ENCODE peak calls at places on chromosome 20, in four cellular contexts. One of them, this sample, is unnamed. For H3K4me1, the result is how much of the 10 kb centered on the place peaks cover.

GRCh38 chr20:14193885-14194284 is 143.5 kb downstream of the FLRT3 start:
- DNase-seq in HepG2: no peak
- DNase-seq in K562: no peak
- DNase-seq in H1: no peak
- DNase-seq in this sample: peak

GRCh38 chr20:58611236-58612020 is 39.7 kb upstream of the STX16 start:
- DNase-seq in HepG2: no peak
- DNase-seq in K562: no peak
- DNase-seq in H1: no peak
- DNase-seq in this sample: no peak

GRCh38 chr20:10658051-10658823 is 15.6 kb downstream of the JAG1 start:
- DNase-seq in HepG2: no peak
- DNase-seq in K562: no peak
- DNase-seq in H1: no peak
- DNase-seq in this sample: no peak

GRCh38 chr20:37615507-37616425 is 78.1 kb upstream of the CTNNBL1 start:
- DNase-seq in HepG2: peak
- DNase-seq in K562: peak
- DNase-seq in H1: peak
- DNase-seq in this sample: peak

GRCh38 chr20:40563296-40563950 is 125.6 kb downstream of the MAFB start:
- DNase-seq in HepG2: no peak
- DNase-seq in K562: peak
- DNase-seq in H1: no peak
- DNase-seq in this sample: peak

GRCh38 chr20:31605031-31605901 is at the start of gene ID1:
- DNase-seq in HepG2: peak
- DNase-seq in K562: peak
- DNase-seq in H1: peak
- DNase-seq in this sample: peak

GRCh38 chr20:32304121-32304520 is 26.7 kb downstream of the KIF3B start:
- DNase-seq in HepG2: no peak
- DNase-seq in K562: no peak
- DNase-seq in H1: no peak
- DNase-seq in this sample: no peak

GRCh38 chr20:59193325-59193724 is 29.7 kb downstream of the ZNF831 start:
- DNase-seq in HepG2: no peak
- DNase-seq in K562: no peak
- DNase-seq in H1: no peak
- DNase-seq in this sample: no peak

GRCh38 chr20:58137236-58137635 is 91.2 kb downstream of the ANKRD60 start:
- DNase-seq in HepG2: no peak
- DNase-seq in K562: no peak
- DNase-seq in H1: no peak
- DNase-seq in this sample: no peak

GRCh38 chr20:38343107-38343797 is 3.0 kb upstream of the LBP start:
- DNase-seq in HepG2: peak
- DNase-seq in K562: peak
- DNase-seq in H1: no peak
- DNase-seq in this sample: no peak

GRCh38 chr20:57426156-57426769 is 35.1 kb downstream of the RBM38 start:
- DNase-seq in HepG2: no peak
- DNase-seq in K562: no peak
- DNase-seq in H1: no peak
- DNase-seq in this sample: no peak

GRCh38 chr20:48606117-48606840 is 221.5 kb downstream of the PREX1 start:
- DNase-seq in HepG2: no peak
- DNase-seq in K562: no peak
- DNase-seq in H1: no peak
- DNase-seq in this sample: no peak
- TF ChIP-seq RNF2 in HepG2: no peak
- TF ChIP-seq RNF2 in K562: no peak
- TF ChIP-seq RNF2 in H1: no peak
- TF ChIP-seq RNF2 in this sample: no peak

GRCh38 chr20:8255945-8256632 is 124.0 kb downstream of the PLCB1 start:
- DNase-seq in HepG2: peak
- DNase-seq in K562: no peak
- DNase-seq in H1: no peak
- DNase-seq in this sample: no peak
- TF ChIP-seq MAX in HepG2: peak
- TF ChIP-seq MAX in K562: no peak
- TF ChIP-seq MAX in H1: no peak
- TF ChIP-seq MAX in this sample: no peak

GRCh38 chr20:43066061-43066575 is 123.6 kb downstream of the PTPRT start:
- DNase-seq in HepG2: no peak
- DNase-seq in K562: no peak
- DNase-seq in H1: no peak
- DNase-seq in this sample: no peak
- H3K4me1 ChIP-seq in HepG2: under half
- H3K4me1 ChIP-seq in K562: under half
- H3K4me1 ChIP-seq in H1: under half
- H3K4me1 ChIP-seq in this sample: under half

GRCh38 chr20:4885877-4886276 is 115.4 kb downstream of the SLC23A2 start:
- DNase-seq in HepG2: no peak
- DNase-seq in K562: no peak
- DNase-seq in H1: no peak
- DNase-seq in this sample: no peak
- TF ChIP-seq RNF2 in HepG2: no peak
- TF ChIP-seq RNF2 in K562: no peak
- TF ChIP-seq RNF2 in H1: no peak
- TF ChIP-seq RNF2 in this sample: no peak

GRCh38 chr20:19416627-19417026 is 204.2 kb downstream of the SLC24A3 start:
- DNase-seq in HepG2: no peak
- DNase-seq in K562: no peak
- DNase-seq in H1: no peak
- DNase-seq in this sample: no peak

GRCh38 chr20:19423892-19424620 is 211.6 kb downstream of the SLC24A3 start:
- DNase-seq in HepG2: no peak
- DNase-seq in K562: no peak
- DNase-seq in H1: no peak
- DNase-seq in this sample: no peak

GRCh38 chr20:19423097-19423891 is 210.9 kb downstream of the SLC24A3 start:
- DNase-seq in HepG2: no peak
- DNase-seq in K562: no peak
- DNase-seq in H1: no peak
- DNase-seq in this sample: no peak

GRCh38 chr20:19415786-19416185 is 203.3 kb downstream of the SLC24A3 start:
- DNase-seq in HepG2: no peak
- DNase-seq in K562: no peak
- DNase-seq in H1: no peak
- DNase-seq in this sample: no peak

GRCh38 chr20:19419420-19419819 is 207.0 kb downstream of the SLC24A3 start:
- DNase-seq in HepG2: no peak
- DNase-seq in K562: no peak
- DNase-seq in H1: no peak
- DNase-seq in this sample: no peak
- TF ChIP-seq MAX in HepG2: no peak
- TF ChIP-seq MAX in K562: no peak
- TF ChIP-seq MAX in H1: no peak
- TF ChIP-seq MAX in this sample: no peak

DNA sequence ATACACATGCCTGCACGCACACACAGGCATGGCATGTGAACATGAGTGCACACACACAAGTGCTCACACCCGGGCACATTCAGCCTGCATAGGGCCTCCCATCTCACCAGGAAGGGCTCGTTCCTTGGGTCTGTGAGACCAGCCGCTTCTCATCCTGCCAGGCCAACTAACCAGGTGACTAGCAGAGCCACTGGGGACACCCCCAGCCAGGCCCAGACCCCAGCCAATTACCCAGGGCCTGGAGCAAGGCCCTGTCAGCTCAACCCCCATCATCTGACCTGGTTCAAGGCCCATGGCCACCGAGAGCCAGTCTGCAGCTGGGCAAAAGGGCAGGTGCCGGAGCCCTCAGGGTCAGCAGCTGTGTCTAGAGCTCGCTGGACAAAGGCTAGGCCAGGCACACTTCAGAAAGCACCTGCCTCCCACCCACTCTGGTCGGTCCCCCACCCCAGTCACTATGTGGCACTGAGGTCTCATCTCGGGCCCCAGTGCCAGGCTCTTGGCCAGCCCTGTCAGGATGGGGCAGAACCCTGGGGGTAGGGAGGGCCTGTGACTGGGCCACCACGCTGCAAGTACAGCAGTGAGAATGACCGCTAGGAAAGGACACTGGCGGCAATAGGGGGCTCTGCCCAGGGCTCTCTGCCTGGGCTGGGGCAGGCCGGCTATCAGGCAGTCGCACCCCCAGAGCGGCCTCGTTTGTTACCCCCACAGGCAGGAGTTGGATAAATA is 26.8 kb upstream of the MRGBP start:
- DNase-seq in HepG2: no peak
- DNase-seq in K562: no peak
- DNase-seq in H1: no peak
- DNase-seq in this sample: no peak
- H3K4me1 ChIP-seq in HepG2: under half
- H3K4me1 ChIP-seq in K562: half or more
- H3K4me1 ChIP-seq in H1: under half
- H3K4me1 ChIP-seq in this sample: under half

DNA sequence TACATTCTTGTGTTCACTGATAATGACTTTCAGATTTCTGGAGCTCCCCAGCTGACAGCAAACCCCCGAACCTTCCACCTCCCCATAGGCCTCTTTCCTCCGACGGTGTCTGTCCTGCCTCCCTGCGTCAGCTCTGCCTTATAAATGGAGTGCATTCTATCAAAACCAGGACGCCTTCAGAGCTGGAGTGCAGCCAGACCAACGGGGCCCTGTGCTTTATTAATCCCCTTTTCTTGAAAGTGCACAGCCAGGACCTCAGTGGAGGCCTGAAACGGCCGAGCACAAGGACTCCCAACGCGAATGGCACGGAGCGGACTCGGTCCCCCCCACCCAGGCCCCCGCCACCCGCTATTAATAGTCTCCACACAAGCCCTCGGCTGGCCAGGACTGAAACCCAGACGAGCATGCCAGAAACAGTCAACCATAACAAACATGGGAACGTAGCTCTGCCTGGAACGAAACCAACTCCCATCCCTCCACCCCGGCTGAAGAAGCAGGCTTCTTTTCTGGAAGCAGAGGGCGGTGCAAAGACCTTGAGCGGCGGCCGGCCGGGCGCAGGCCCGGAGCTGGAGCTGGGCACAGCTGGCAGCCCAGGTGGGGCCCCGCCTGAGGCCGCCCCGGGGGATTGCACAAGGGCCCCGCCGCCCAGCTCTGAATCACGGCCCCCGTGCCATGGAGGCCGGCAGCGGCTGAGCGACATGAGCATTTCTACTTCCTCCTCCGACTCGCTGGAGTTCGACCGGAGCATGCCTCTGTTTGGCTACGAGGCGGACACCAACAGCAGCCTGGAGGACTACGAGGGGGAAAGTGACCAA is 42.3 kb upstream of the NAA20 start:
- DNase-seq in HepG2: no peak
- DNase-seq in K562: no peak
- DNase-seq in H1: no peak
- DNase-seq in this sample: peak
- TF ChIP-seq RNF2 in HepG2: no peak
- TF ChIP-seq RNF2 in K562: no peak
- TF ChIP-seq RNF2 in H1: no peak
- TF ChIP-seq RNF2 in this sample: no peak